ENCODE peak calls at places on chromosome 3, in seven cellular contexts. N is ovary, G is sigmoid colon, I is A549, M is breast epithelium, D is thyroid gland, K is right lobe of liver. U is an unnamed sample.

GRCh38 chr3:109081746-109082510 is 36.0 kb downstream of the MORC1 start:
- DNase-seq in N (no peak), M (no peak), G (no peak), D (peak), I (peak), K (no peak), U (no peak)

GRCh38 chr3:89212614-89213013 is 105.2 kb downstream of the EPHA3 start:
- DNase-seq in D (no peak), N (no peak), G (no peak), I (no peak), M (no peak), K (no peak), U (no peak)

GRCh38 chr3:157199841-157200240 is 39.9 kb upstream of the CCNL1 start:
- DNase-seq in M (no peak), N (no peak), K (no peak), D (no peak), G (no peak), I (no peak), U (no peak)

GRCh38 chr3:88433572-88433971 is 283.8 kb downstream of the C3orf38 start:
- DNase-seq in N (no peak), I (no peak), M (no peak), D (no peak), K (no peak), G (no peak), U (no peak)

GRCh38 chr3:130946876-130947275 is 53.0 kb downstream of the ATP2C1 start:
- DNase-seq in I (no peak), G (no peak), M (no peak), N (no peak), K (no peak), D (no peak), U (no peak)

GRCh38 chr3:138944842-138945645 is 1.9 kb downstream of the FOXL2 start:
- DNase-seq in I (no peak), N (peak), G (no peak), M (no peak), D (peak), K (no peak), U (no peak)

GRCh38 chr3:138328341-138328740 is 1.3 kb downstream of the NME9 start:
- DNase-seq in N (no peak), I (peak), D (no peak), M (no peak), K (no peak), G (no peak), U (no peak)

GRCh38 chr3:129182390-129183180 is 1.1 kb downstream of the CNBP start:
- DNase-seq in I (no peak), D (no peak), K (no peak), N (no peak), G (no peak), M (no peak), U (no peak)

GRCh38 chr3:54966979-54967378 is 39.1 kb upstream of the LRTM1 start:
- DNase-seq in M (no peak), G (no peak), N (no peak), D (no peak), I (no peak), K (no peak), U (no peak)

GRCh38 chr3:95154775-95155174 is 1091.9 kb downstream of the NSUN3 start:
- DNase-seq in D (no peak), M (no peak), K (no peak), I (peak), G (no peak), N (no peak), U (no peak)

GRCh38 chr3:177488740-177489139 is 291.5 kb upstream of the TBL1XR1 start:
- DNase-seq in D (peak), K (no peak), I (no peak), N (no peak), M (no peak), G (no peak), U (no peak)

GRCh38 chr3:190862209-190863118 is at the start of gene GMNC:
- DNase-seq in K (peak), M (peak), D (peak), N (peak), I (peak), G (peak), U (peak)

GRCh38 chr3:49967307-49967706 is 27.4 kb downstream of the RBM6 start:
- DNase-seq in K (no peak), G (no peak), D (no peak), N (no peak), M (no peak), I (no peak), U (no peak)

GRCh38 chr3:111801697-111802655 is 57.1 kb upstream of the PHLDB2 start:
- DNase-seq in K (no peak), N (no peak), G (no peak), M (no peak), I (peak), D (no peak), U (peak)

GRCh38 chr3:12308517-12308916 is 19.6 kb downstream of the PPARG start:
- DNase-seq in D (no peak), N (no peak), G (no peak), M (no peak), K (no peak), I (peak), U (no peak)

GRCh38 chr3:197022405-197023231 is 7.0 kb downstream of the MELTF start:
- DNase-seq in G (peak), M (no peak), I (no peak), K (no peak), N (no peak), D (no peak), U (no peak)

GRCh38 chr3:40680685-40681657 is 156.2 kb downstream of the ZNF621 start:
- DNase-seq in N (no peak), D (no peak), G (no peak), K (no peak), I (no peak), M (no peak), U (no peak)

GRCh38 chr3:32557640-32558352 is 12.9 kb downstream of the DYNC1LI1 start:
- DNase-seq in M (no peak), I (peak), G (no peak), N (no peak), K (no peak), D (no peak), U (no peak)

GRCh38 chr3:138902166-138902565 is 44.8 kb downstream of the FOXL2 start:
- DNase-seq in M (no peak), K (no peak), I (no peak), N (no peak), G (no peak), D (no peak), U (no peak)

GRCh38 chr3:171028025-171028778 is 1.7 kb upstream of the SLC2A2 start:
- DNase-seq in N (peak), M (no peak), G (peak), D (peak), I (no peak), K (peak), U (no peak)

GRCh38 chr3:171175840-171176239 is 149.3 kb upstream of the SLC2A2 start:
- DNase-seq in N (no peak), K (no peak), D (no peak), I (no peak), G (no peak), M (no peak), U (no peak)

GRCh38 chr3:170346481-170347125 is 10.9 kb upstream of the SKIL start:
- DNase-seq in I (peak), N (no peak), K (no peak), G (no peak), D (no peak), M (no peak), U (no peak)

GRCh38 chr3:136659253-136659652 is 92.9 kb downstream of the STAG1 start:
- DNase-seq in M (no peak), N (no peak), K (no peak), I (peak), D (peak), G (no peak), U (no peak)

GRCh38 chr3:158672293-158673176 is at the start of gene LXN:
- DNase-seq in I (peak), G (peak), D (peak), M (peak), K (peak), N (peak), U (peak)
- TF ChIP-seq POLR2A in I (peak), G (peak), D (peak), M (no peak), K (no peak), N (no peak), U (peak)

GRCh38 chr3:70539908-70540307 is 227.5 kb upstream of the MDFIC2 start:
- DNase-seq in D (no peak), N (no peak), M (no peak), K (no peak), G (no peak), I (peak), U (no peak)
- TF ChIP-seq CTCF in D (no peak), N (no peak), M (no peak), K (no peak), G (no peak), I (no peak), U (no peak)

GRCh38 chr3:125112981-125113380 is 57.2 kb upstream of the HEG1 start:
- DNase-seq in N (no peak), M (no peak), D (no peak), I (no peak), G (no peak), K (no peak), U (no peak)
- TF ChIP-seq POLR2A in N (no peak), M (no peak), D (no peak), I (no peak), G (no peak), K (no peak), U (no peak)

GRCh38 chr3:52050571-52050970 is 5.8 kb downstream of the DUSP7 start:
- DNase-seq in M (no peak), D (no peak), K (no peak), N (no peak), I (no peak), G (no peak), U (no peak)

GRCh38 chr3:52051444-52051843 is 4.9 kb downstream of the DUSP7 start:
- DNase-seq in K (no peak), D (no peak), N (no peak), G (no peak), M (no peak), I (no peak), U (no peak)

GRCh38 chr3:52053307-52054304 is 2.8 kb downstream of the DUSP7 start:
- DNase-seq in G (no peak), N (peak), M (no peak), K (no peak), D (no peak), I (no peak), U (peak)

GRCh38 chr3:52054689-52055511 is 1.5 kb downstream of the DUSP7 start:
- DNase-seq in K (no peak), I (no peak), N (peak), G (no peak), D (no peak), M (no peak), U (no peak)

GRCh38 chr3:52052831-52053306 is 3.5 kb downstream of the DUSP7 start:
- DNase-seq in N (peak), M (peak), K (peak), G (peak), D (peak), I (peak), U (peak)
- TF ChIP-seq CTCF in N (peak), M (peak), K (no peak), G (no peak), D (no peak), I (no peak), U (peak)

DNA sequence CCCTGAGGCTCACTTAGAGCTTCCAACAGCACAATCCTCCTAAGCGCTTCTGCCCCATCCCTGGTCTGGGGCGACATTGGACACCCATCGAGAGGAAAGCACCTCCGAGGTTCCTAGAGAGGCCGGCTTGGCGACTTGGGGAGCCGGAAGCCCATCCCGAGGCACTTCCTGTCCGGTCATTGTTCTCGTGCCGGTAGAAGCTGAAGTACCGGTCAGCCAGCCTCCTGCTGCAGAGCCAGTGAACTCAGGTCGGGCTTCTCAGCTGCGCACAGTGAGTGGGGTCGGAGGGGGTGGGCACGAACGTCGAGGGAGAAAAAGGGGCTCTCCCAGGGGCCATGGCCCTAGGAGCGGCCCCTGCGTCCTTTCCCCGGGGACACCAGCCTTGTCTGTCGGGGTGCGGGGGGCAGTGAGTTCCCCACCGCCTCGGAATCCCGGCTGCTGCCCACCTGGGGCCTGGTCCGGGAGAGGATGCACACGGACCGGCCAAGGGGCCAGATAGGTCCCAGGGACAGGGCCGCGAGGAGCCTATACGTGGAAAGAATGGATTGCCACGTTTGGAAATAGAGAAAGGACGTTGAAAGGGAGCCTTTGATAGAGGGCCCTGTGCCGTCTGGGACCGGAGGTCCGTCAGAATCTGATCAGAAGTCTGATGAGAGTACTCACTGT is at the start of gene ZNF35:
- DNase-seq in D (peak), K (peak), N (peak), G (peak), M (peak), I (peak), U (peak)
- TF ChIP-seq POLR2A in D (no peak), K (no peak), N (no peak), G (no peak), M (no peak), I (peak), U (no peak)

DNA sequence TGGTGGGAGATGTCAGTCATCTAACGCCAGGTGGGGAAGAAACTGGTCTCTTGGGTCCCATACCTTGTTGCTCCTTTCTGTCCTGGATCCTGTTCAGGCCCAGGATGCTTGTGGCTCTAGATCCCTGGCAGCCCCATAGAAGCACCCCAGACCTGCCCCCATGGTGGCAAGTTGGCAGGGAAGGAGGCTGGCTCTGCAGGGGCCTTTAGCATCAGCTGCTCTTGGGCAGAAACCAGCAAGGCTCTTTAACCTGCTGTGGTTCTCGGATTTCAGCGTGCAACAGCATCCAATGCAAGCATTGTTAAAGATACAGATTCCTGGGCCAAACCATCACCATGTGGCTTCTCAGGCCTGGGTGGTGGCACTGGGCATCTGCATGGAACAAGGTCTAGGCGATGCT is 75.8 kb downstream of the SNRK start:
- DNase-seq in M (no peak), K (no peak), G (no peak), D (no peak), N (no peak), I (no peak), U (no peak)
- TF ChIP-seq CTCF in M (no peak), K (no peak), G (no peak), D (no peak), N (no peak), I (no peak), U (no peak)

GRCh38 chr3:185175370-185175987 is 22.6 kb upstream of the C3orf70 start:
- DNase-seq in D (no peak), I (no peak), K (no peak), M (no peak), G (peak), N (peak), U (no peak)
- TF ChIP-seq POLR2A in D (no peak), I (no peak), K (no peak), M (no peak), G (no peak), N (no peak), U (no peak)